ENCODE peak calls at places on chromosomes 11 and 22, in six cellular contexts. One of them, this sample, is unnamed.

GRCh38 chr22:17258015-17258827 is 39.0 kb upstream of the ADA2 start:
- DNase-seq in Peyer's patch: peak
- DNase-seq in MM.1S: peak
- DNase-seq in cardiac muscle cell: peak
- DNase-seq in body of pancreas: peak
- DNase-seq in brain microvascular endothelial cell: no peak
- DNase-seq in this sample: peak

GRCh38 chr11:3115321-3115720 is 49.8 kb downstream of the OSBPL5 start:
- DNase-seq in brain microvascular endothelial cell: no peak
- DNase-seq in cardiac muscle cell: no peak
- DNase-seq in MM.1S: no peak
- DNase-seq in Peyer's patch: no peak
- DNase-seq in body of pancreas: no peak
- DNase-seq in this sample: no peak

GRCh38 chr11:74325649-74326645 is 14.5 kb upstream of the P4HA3 start:
- DNase-seq in MM.1S: no peak
- DNase-seq in body of pancreas: peak
- DNase-seq in cardiac muscle cell: peak
- DNase-seq in brain microvascular endothelial cell: peak
- DNase-seq in Peyer's patch: peak
- DNase-seq in this sample: no peak

GRCh38 chr11:116101737-116102275 is 597.6 kb upstream of the CADM1 start:
- DNase-seq in cardiac muscle cell: no peak
- DNase-seq in brain microvascular endothelial cell: no peak
- DNase-seq in body of pancreas: no peak
- DNase-seq in MM.1S: no peak
- DNase-seq in Peyer's patch: no peak
- DNase-seq in this sample: no peak

GRCh38 chr22:33743756-33744155 is 176.5 kb downstream of the LARGE1 start:
- DNase-seq in body of pancreas: no peak
- DNase-seq in brain microvascular endothelial cell: no peak
- DNase-seq in Peyer's patch: no peak
- DNase-seq in cardiac muscle cell: no peak
- DNase-seq in MM.1S: no peak
- DNase-seq in this sample: no peak

GRCh38 chr11:110565690-110566336 is 136.1 kb downstream of the FDX1 start:
- DNase-seq in body of pancreas: no peak
- DNase-seq in cardiac muscle cell: peak
- DNase-seq in Peyer's patch: no peak
- DNase-seq in brain microvascular endothelial cell: no peak
- DNase-seq in MM.1S: peak
- DNase-seq in this sample: no peak

GRCh38 chr11:27528711-27529110 is 22.1 kb upstream of the LIN7C start:
- DNase-seq in Peyer's patch: no peak
- DNase-seq in cardiac muscle cell: no peak
- DNase-seq in body of pancreas: no peak
- DNase-seq in brain microvascular endothelial cell: no peak
- DNase-seq in MM.1S: no peak
- DNase-seq in this sample: no peak

GRCh38 chr11:96384156-96384555 is 5.6 kb downstream of the CCDC82 start:
- DNase-seq in Peyer's patch: no peak
- DNase-seq in brain microvascular endothelial cell: no peak
- DNase-seq in MM.1S: no peak
- DNase-seq in body of pancreas: no peak
- DNase-seq in cardiac muscle cell: no peak
- DNase-seq in this sample: no peak

GRCh38 chr11:126413843-126414405 is 58.4 kb downstream of the ST3GAL4 start:
- DNase-seq in body of pancreas: no peak
- DNase-seq in MM.1S: no peak
- DNase-seq in brain microvascular endothelial cell: no peak
- DNase-seq in Peyer's patch: no peak
- DNase-seq in cardiac muscle cell: no peak
- DNase-seq in this sample: no peak

GRCh38 chr11:87473174-87473573 is 435.4 kb downstream of the TMEM135 start:
- DNase-seq in Peyer's patch: no peak
- DNase-seq in body of pancreas: peak
- DNase-seq in MM.1S: no peak
- DNase-seq in cardiac muscle cell: no peak
- DNase-seq in brain microvascular endothelial cell: peak
- DNase-seq in this sample: no peak

GRCh38 chr11:68328374-68329091 is 16.1 kb downstream of the LRP5 start:
- DNase-seq in body of pancreas: peak
- DNase-seq in brain microvascular endothelial cell: no peak
- DNase-seq in Peyer's patch: peak
- DNase-seq in MM.1S: no peak
- DNase-seq in cardiac muscle cell: peak
- DNase-seq in this sample: no peak

GRCh38 chr11:29306527-29306926 is 710.3 kb downstream of the KCNA4 start:
- DNase-seq in brain microvascular endothelial cell: peak
- DNase-seq in MM.1S: no peak
- DNase-seq in Peyer's patch: no peak
- DNase-seq in cardiac muscle cell: peak
- DNase-seq in body of pancreas: no peak
- DNase-seq in this sample: no peak

GRCh38 chr11:11463397-11463796 is 110.3 kb upstream of the CSNK2A3 start:
- DNase-seq in Peyer's patch: no peak
- DNase-seq in cardiac muscle cell: no peak
- DNase-seq in MM.1S: no peak
- DNase-seq in brain microvascular endothelial cell: peak
- DNase-seq in body of pancreas: no peak
- DNase-seq in this sample: no peak

GRCh38 chr11:44618561-44619425 is 53.3 kb downstream of the CD82 start:
- DNase-seq in cardiac muscle cell: no peak
- DNase-seq in brain microvascular endothelial cell: no peak
- DNase-seq in Peyer's patch: peak
- DNase-seq in MM.1S: no peak
- DNase-seq in body of pancreas: no peak
- DNase-seq in this sample: no peak

GRCh38 chr22:25853501-25853900 is 111.5 kb downstream of the MYO18B start:
- DNase-seq in brain microvascular endothelial cell: no peak
- DNase-seq in Peyer's patch: no peak
- DNase-seq in body of pancreas: no peak
- DNase-seq in cardiac muscle cell: no peak
- DNase-seq in MM.1S: no peak
- DNase-seq in this sample: no peak

GRCh38 chr11:110311783-110312578 is 15.6 kb upstream of the RDX start:
- DNase-seq in cardiac muscle cell: peak
- DNase-seq in body of pancreas: no peak
- DNase-seq in MM.1S: peak
- DNase-seq in Peyer's patch: no peak
- DNase-seq in brain microvascular endothelial cell: peak
- DNase-seq in this sample: peak

GRCh38 chr11:71140206-71140919 is 112.0 kb downstream of the SHANK2 start:
- DNase-seq in brain microvascular endothelial cell: no peak
- DNase-seq in Peyer's patch: no peak
- DNase-seq in cardiac muscle cell: no peak
- DNase-seq in body of pancreas: no peak
- DNase-seq in MM.1S: no peak
- DNase-seq in this sample: no peak

GRCh38 chr11:119000906-119001305 is 3.0 kb downstream of the CENATAC start:
- DNase-seq in body of pancreas: no peak
- DNase-seq in brain microvascular endothelial cell: no peak
- DNase-seq in cardiac muscle cell: no peak
- DNase-seq in Peyer's patch: no peak
- DNase-seq in MM.1S: no peak
- DNase-seq in this sample: no peak

GRCh38 chr11:57336111-57336666 is 497 bp upstream of the SSRP1 start:
- DNase-seq in Peyer's patch: no peak
- DNase-seq in MM.1S: no peak
- DNase-seq in cardiac muscle cell: no peak
- DNase-seq in brain microvascular endothelial cell: no peak
- DNase-seq in body of pancreas: no peak
- DNase-seq in this sample: no peak

GRCh38 chr11:23574149-23574548 is 713.9 kb upstream of the CCDC179 start:
- DNase-seq in Peyer's patch: no peak
- DNase-seq in MM.1S: no peak
- DNase-seq in cardiac muscle cell: no peak
- DNase-seq in body of pancreas: no peak
- DNase-seq in brain microvascular endothelial cell: no peak
- DNase-seq in this sample: no peak

GRCh38 chr11:111463276-111463675 is 48.9 kb downstream of the BTG4 start:
- DNase-seq in cardiac muscle cell: no peak
- DNase-seq in body of pancreas: no peak
- DNase-seq in MM.1S: no peak
- DNase-seq in Peyer's patch: no peak
- DNase-seq in brain microvascular endothelial cell: no peak
- DNase-seq in this sample: no peak

GRCh38 chr11:17740649-17741235 is 6.2 kb downstream of the KCNC1 start:
- DNase-seq in body of pancreas: no peak
- DNase-seq in Peyer's patch: no peak
- DNase-seq in cardiac muscle cell: no peak
- DNase-seq in brain microvascular endothelial cell: no peak
- DNase-seq in MM.1S: no peak
- DNase-seq in this sample: no peak

GRCh38 chr11:107044503-107044902 is 26.2 kb upstream of the GUCY1A2 start:
- DNase-seq in Peyer's patch: no peak
- DNase-seq in brain microvascular endothelial cell: peak
- DNase-seq in cardiac muscle cell: no peak
- DNase-seq in body of pancreas: no peak
- DNase-seq in MM.1S: no peak
- DNase-seq in this sample: no peak

GRCh38 chr11:104122008-104122635 is 41.8 kb downstream of the PDGFD start:
- DNase-seq in MM.1S: no peak
- DNase-seq in cardiac muscle cell: no peak
- DNase-seq in Peyer's patch: no peak
- DNase-seq in brain microvascular endothelial cell: no peak
- DNase-seq in body of pancreas: peak
- DNase-seq in this sample: no peak

GRCh38 chr11:117143390-117143789 is 697 bp upstream of the PAFAH1B2 start:
- DNase-seq in MM.1S: peak
- DNase-seq in body of pancreas: peak
- DNase-seq in brain microvascular endothelial cell: peak
- DNase-seq in cardiac muscle cell: peak
- DNase-seq in Peyer's patch: peak
- DNase-seq in this sample: no peak

GRCh38 chr11:73856001-73856663 is 20.5 kb downstream of the COA4 start:
- DNase-seq in body of pancreas: no peak
- DNase-seq in MM.1S: no peak
- DNase-seq in Peyer's patch: no peak
- DNase-seq in brain microvascular endothelial cell: no peak
- DNase-seq in cardiac muscle cell: no peak
- DNase-seq in this sample: no peak

GRCh38 chr11:120183701-120184141 is 27.1 kb upstream of the OAF start:
- DNase-seq in MM.1S: no peak
- DNase-seq in cardiac muscle cell: no peak
- DNase-seq in body of pancreas: no peak
- DNase-seq in Peyer's patch: no peak
- DNase-seq in brain microvascular endothelial cell: no peak
- DNase-seq in this sample: no peak

GRCh38 chr11:57662893-57663292 is 5.0 kb upstream of the ZDHHC5 start:
- DNase-seq in cardiac muscle cell: no peak
- DNase-seq in body of pancreas: no peak
- DNase-seq in MM.1S: no peak
- DNase-seq in Peyer's patch: no peak
- DNase-seq in brain microvascular endothelial cell: no peak
- DNase-seq in this sample: no peak

DNA sequence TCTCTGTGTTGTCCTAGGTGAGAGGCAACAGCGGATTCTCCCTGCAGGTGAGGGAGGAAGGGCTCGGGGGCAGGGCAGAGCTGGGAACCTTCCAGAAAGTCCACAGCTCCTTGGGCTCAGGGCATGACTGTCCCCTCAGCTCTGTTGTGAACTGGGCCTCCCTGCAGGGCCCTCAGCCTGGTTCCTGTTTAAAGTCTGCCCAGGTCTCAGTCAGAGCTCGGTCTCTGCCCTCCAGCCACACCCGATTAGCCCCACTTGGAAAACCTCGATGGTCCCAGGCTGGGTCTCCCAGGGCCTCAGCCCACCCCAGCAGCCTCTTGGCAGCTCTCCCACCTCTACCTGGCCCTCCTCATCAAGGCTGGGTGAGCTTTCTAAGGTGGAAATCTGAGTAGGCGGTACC is 65.3 kb upstream of the SLC22A12 start:
- DNase-seq in Peyer's patch: no peak
- DNase-seq in body of pancreas: no peak
- DNase-seq in brain microvascular endothelial cell: no peak
- DNase-seq in MM.1S: no peak
- DNase-seq in cardiac muscle cell: no peak
- DNase-seq in this sample: no peak
- H3K4me3 ChIP-seq in Peyer's patch: no peak
- H3K4me3 ChIP-seq in body of pancreas: no peak
- H3K4me3 ChIP-seq in brain microvascular endothelial cell: no peak
- H3K4me3 ChIP-seq in MM.1S: no peak
- H3K4me3 ChIP-seq in cardiac muscle cell: no peak
- H3K4me3 ChIP-seq in this sample: no peak

DNA sequence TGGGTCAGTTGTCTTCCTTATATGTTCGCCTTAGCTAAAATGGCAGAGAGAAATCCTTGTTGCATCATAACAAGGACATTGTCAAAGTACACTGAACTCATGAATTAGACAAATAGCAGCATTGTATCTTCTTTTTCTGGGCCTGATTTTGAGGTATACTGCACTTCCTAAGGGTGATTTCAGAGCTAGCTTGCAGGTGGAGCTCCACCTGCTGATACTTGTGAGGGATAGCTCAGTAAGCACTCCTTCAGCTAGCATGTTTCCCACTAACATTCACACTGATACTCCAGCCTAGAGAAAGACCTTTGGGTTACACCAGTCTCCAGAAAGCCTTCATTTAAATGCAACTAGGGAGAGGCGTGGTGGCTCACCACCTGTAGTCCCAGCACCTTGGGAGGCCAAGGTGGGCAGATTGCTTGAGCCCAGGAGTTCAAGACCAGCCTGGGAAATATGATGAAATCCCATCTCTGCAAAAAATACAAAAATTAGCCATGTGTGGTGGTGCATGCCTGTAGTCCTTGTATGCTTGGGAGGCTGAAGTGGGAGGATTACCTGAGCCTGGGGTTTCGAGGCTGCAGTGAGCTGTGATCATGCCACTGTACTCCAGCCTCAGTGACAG is 29.8 kb downstream of the JAM3 start:
- DNase-seq in body of pancreas: peak
- DNase-seq in Peyer's patch: no peak
- DNase-seq in brain microvascular endothelial cell: no peak
- DNase-seq in MM.1S: no peak
- DNase-seq in cardiac muscle cell: no peak
- DNase-seq in this sample: no peak
- TF ChIP-seq CTCF in body of pancreas: peak
- TF ChIP-seq CTCF in Peyer's patch: no peak
- TF ChIP-seq CTCF in brain microvascular endothelial cell: peak
- TF ChIP-seq CTCF in MM.1S: no peak
- TF ChIP-seq CTCF in cardiac muscle cell: no peak
- TF ChIP-seq CTCF in this sample: peak

GRCh38 chr22:49656291-49656851 is 171.3 kb downstream of the BRD1 start:
- DNase-seq in body of pancreas: no peak
- DNase-seq in MM.1S: no peak
- DNase-seq in brain microvascular endothelial cell: no peak
- DNase-seq in cardiac muscle cell: no peak
- DNase-seq in Peyer's patch: no peak
- DNase-seq in this sample: no peak
- H3K4me3 ChIP-seq in body of pancreas: no peak
- H3K4me3 ChIP-seq in MM.1S: peak
- H3K4me3 ChIP-seq in brain microvascular endothelial cell: no peak
- H3K4me3 ChIP-seq in cardiac muscle cell: no peak
- H3K4me3 ChIP-seq in Peyer's patch: peak
- H3K4me3 ChIP-seq in this sample: peak

DNA sequence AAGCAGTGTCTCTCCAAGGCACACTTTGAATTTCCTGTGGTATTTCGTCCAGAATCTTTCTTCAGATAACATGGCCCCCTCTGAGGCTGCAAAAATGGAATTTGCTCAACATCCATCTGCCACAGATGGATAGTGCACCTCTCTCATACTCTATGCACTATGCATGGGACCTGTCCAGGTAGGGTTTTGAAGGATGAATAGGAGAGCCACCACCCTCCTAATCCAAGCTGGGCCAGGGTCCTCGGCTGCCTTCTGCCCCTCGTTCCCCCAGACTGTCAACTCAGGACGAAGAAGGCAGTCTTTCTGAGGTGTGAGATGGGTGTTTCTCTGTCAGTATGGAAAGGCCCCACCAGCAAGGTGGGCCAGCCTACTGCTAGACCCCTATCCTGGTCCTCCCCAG is 56.4 kb downstream of the MN1 start:
- DNase-seq in brain microvascular endothelial cell: no peak
- DNase-seq in Peyer's patch: no peak
- DNase-seq in body of pancreas: no peak
- DNase-seq in cardiac muscle cell: no peak
- DNase-seq in MM.1S: no peak
- DNase-seq in this sample: no peak
- TF ChIP-seq CTCF in brain microvascular endothelial cell: no peak
- TF ChIP-seq CTCF in Peyer's patch: no peak
- TF ChIP-seq CTCF in body of pancreas: no peak
- TF ChIP-seq CTCF in cardiac muscle cell: no peak
- TF ChIP-seq CTCF in MM.1S: no peak
- TF ChIP-seq CTCF in this sample: no peak

This sample was measured in GM06990.